ENCODE peak calls at places on chromosomes 1 and 21, in seven cellular contexts. Z is activated CD8-positive, alpha-beta memory T cell treated with anti-CD3 and anti-CD28 coated beads, Interleukin-2, amount 50 U/mL, for 48 hours; C is activated naive CD8-positive, alpha-beta T cell treated with anti-CD3 and anti-CD28 coated beads for 36 hours; V is progenitor cell of endocrine pancreas; D is mesothelial cell of epicardium; J is Daoy; N is COR-L47. P is an unnamed sample.

GRCh38 chr1:9984253-9984652 is 12.8 kb upstream of the RBP7 start:
- DNase-seq in Z (no peak), D (no peak), V (no peak), J (no peak), N (no peak), C (no peak), P (no peak)

GRCh38 chr1:156648496-156648895 is 6.6 kb downstream of the BCAN start:
- DNase-seq in N (no peak), V (no peak), J (no peak), D (no peak), Z (no peak), C (no peak), P (no peak)

GRCh38 chr1:30377230-30378022 is 346.0 kb downstream of the MATN1 start:
- DNase-seq in C (no peak), Z (peak; percentile 28), V (no peak), J (peak; percentile 22), N (no peak), D (no peak), P (no peak)

GRCh38 chr1:224528900-224529299 is 87.2 kb upstream of the CNIH3 start:
- DNase-seq in D (no peak), V (no peak), C (no peak), Z (no peak), J (peak; percentile 89), N (no peak), P (no peak)

GRCh38 chr1:7579831-7580804 is 191.0 kb upstream of the VAMP3 start:
- DNase-seq in C (no peak), N (no peak), V (no peak), J (no peak), D (peak; percentile 8), Z (no peak), P (no peak)

GRCh38 chr1:213231795-213232231 is 180.8 kb downstream of the RPS6KC1 start:
- DNase-seq in Z (no peak), J (peak; percentile 5), V (no peak), C (no peak), D (no peak), N (peak; percentile 44), P (no peak)

GRCh38 chr1:64922336-64922735 is 44.0 kb downstream of the JAK1 start:
- DNase-seq in J (no peak), C (no peak), V (no peak), N (no peak), D (no peak), Z (no peak), P (no peak)

GRCh38 chr1:63984891-63985290 is 211.1 kb downstream of the ROR1 start:
- DNase-seq in Z (no peak), D (no peak), V (no peak), C (no peak), J (no peak), N (no peak), P (no peak)

GRCh38 chr1:76033800-76034475 is 40.6 kb upstream of the ST6GALNAC3 start:
- DNase-seq in C (no peak), V (no peak), J (no peak), Z (no peak), N (no peak), D (no peak), P (no peak)

GRCh38 chr1:153485880-153486279 is 25.4 kb upstream of the S100A7 start:
- DNase-seq in C (no peak), D (no peak), V (no peak), N (peak; percentile 96), Z (no peak), J (peak; percentile 69), P (no peak)

GRCh38 chr1:235368428-235368827 is 1.2 kb downstream of the TBCE start:
- DNase-seq in C (no peak), D (no peak), N (no peak), Z (no peak), V (no peak), J (no peak), P (no peak)

GRCh38 chr1:3066250-3066711 is 2.7 kb upstream of the PRDM16 start:
- DNase-seq in J (peak; percentile 63), Z (no peak), N (no peak), D (no peak), V (peak; percentile 51), C (no peak), P (no peak)

GRCh38 chr1:205495237-205495823 is 9.1 kb upstream of the CDK18 start:
- DNase-seq in C (no peak), N (peak; percentile 98), J (no peak), D (no peak), Z (no peak), V (no peak), P (no peak)

GRCh38 chr1:175687699-175688098 is 55.7 kb downstream of the TNR start:
- DNase-seq in C (no peak), N (no peak), Z (no peak), D (no peak), V (no peak), J (no peak), P (no peak)

GRCh38 chr1:212477014-212477679 is 44.4 kb downstream of the NENF start:
- DNase-seq in J (peak; percentile 85), D (peak; percentile 61), Z (peak; percentile 82), V (peak; percentile 69), N (peak; percentile 78), C (peak; percentile 73), P (peak; percentile 92)

GRCh38 chr1:14921057-14921456 is 232.5 kb upstream of the TMEM51 start:
- DNase-seq in J (no peak), D (no peak), Z (no peak), C (no peak), N (no peak), V (no peak), P (no peak)

GRCh38 chr1:206757524-206758266 is 12.9 kb upstream of the IL19 start:
- DNase-seq in V (no peak), D (no peak), Z (no peak), J (no peak), C (no peak), N (no peak), P (no peak)

GRCh38 chr1:231918239-231919015 is 291.8 kb downstream of the DISC1 start:
- DNase-seq in C (peak; percentile 15), N (no peak), D (no peak), V (no peak), Z (no peak), J (peak; percentile 62), P (no peak)

GRCh38 chr1:113292660-113293626 is 97.4 kb upstream of the MAGI3 start:
- DNase-seq in V (no peak), Z (no peak), N (no peak), J (no peak), D (no peak), C (no peak), P (no peak)

GRCh38 chr1:58804853-58805252 is 21.0 kb upstream of the JUN start:
- DNase-seq in Z (no peak), C (no peak), V (no peak), D (no peak), N (no peak), J (no peak), P (no peak)

GRCh38 chr1:236321101-236321500 is 39.3 kb upstream of the ERO1B start:
- DNase-seq in D (no peak), Z (no peak), V (no peak), N (no peak), J (no peak), C (no peak), P (no peak)

GRCh38 chr1:167438171-167439138 is 79.9 kb downstream of the CD247 start:
- DNase-seq in N (no peak), Z (peak; percentile 54), D (no peak), V (no peak), J (no peak), C (no peak), P (no peak)

GRCh38 chr21:36246080-36246631 is 73.8 kb upstream of the MORC3 start:
- DNase-seq in J (no peak), D (no peak), C (no peak), Z (no peak), V (no peak), N (no peak), P (no peak)

GRCh38 chr1:23777979-23778814 is at the start of gene PITHD1:
- DNase-seq in J (peak; percentile 88), V (peak; percentile 66), D (peak; percentile 63), N (peak; percentile 89), Z (peak; percentile 89), C (peak; percentile 89), P (peak; percentile 92)

GRCh38 chr1:235712812-235713211 is 63.2 kb upstream of the GNG4 start:
- DNase-seq in C (no peak), J (no peak), Z (no peak), V (no peak), D (no peak), N (no peak), P (no peak)

GRCh38 chr1:181033128-181033798 is 520 bp upstream of the MR1 start:
- DNase-seq in J (peak; percentile 30), C (no peak), D (no peak), N (no peak), V (no peak), Z (peak; percentile 67), P (peak; percentile 68)

GRCh38 chr1:20291621-20292020 is 946 bp downstream of the VWA5B1 start:
- DNase-seq in D (no peak), C (peak; percentile 10), Z (no peak), N (peak; percentile 18), V (no peak), J (no peak), P (no peak)

P was measured in NAMALWA.